ENCODE peak calls at places on chromosomes 1 and 21, in seven cellular contexts. One of them, this sample, is unnamed.

GRCh38 chr1:17213433-17214148 is 8.7 kb downstream of the PADI1 start:
- DNase-seq in DMS153: peak; percentile 7
- DNase-seq in hepatocyte: no peak
- DNase-seq in endothelial cell: no peak
- DNase-seq in GM10248: no peak
- DNase-seq in left ventricle myocardium inferior: no peak
- DNase-seq in NCI-H2081: no peak
- DNase-seq in this sample: no peak

GRCh38 chr1:170067253-170067819 is 7.2 kb downstream of the KIFAP3 start:
- DNase-seq in DMS153: no peak
- DNase-seq in hepatocyte: no peak
- DNase-seq in endothelial cell: peak; percentile 11
- DNase-seq in GM10248: peak; percentile 7
- DNase-seq in left ventricle myocardium inferior: no peak
- DNase-seq in NCI-H2081: no peak
- DNase-seq in this sample: no peak

GRCh38 chr1:162548170-162548569 is 13.4 kb upstream of the UAP1 start:
- DNase-seq in DMS153: no peak
- DNase-seq in hepatocyte: peak; percentile 34
- DNase-seq in endothelial cell: no peak
- DNase-seq in GM10248: no peak
- DNase-seq in left ventricle myocardium inferior: peak; percentile 36
- DNase-seq in NCI-H2081: no peak
- DNase-seq in this sample: no peak

GRCh38 chr1:9280015-9280860 is 12.5 kb upstream of the SPSB1 start:
- DNase-seq in DMS153: peak; percentile 5
- DNase-seq in hepatocyte: peak; percentile 86
- DNase-seq in endothelial cell: no peak
- DNase-seq in GM10248: peak; percentile 59
- DNase-seq in left ventricle myocardium inferior: no peak
- DNase-seq in NCI-H2081: no peak
- DNase-seq in this sample: peak; percentile 57

GRCh38 chr1:208381481-208381880 is 137.3 kb upstream of the PLXNA2 start:
- DNase-seq in DMS153: no peak
- DNase-seq in hepatocyte: no peak
- DNase-seq in endothelial cell: peak; percentile 6
- DNase-seq in GM10248: no peak
- DNase-seq in left ventricle myocardium inferior: no peak
- DNase-seq in NCI-H2081: no peak
- DNase-seq in this sample: no peak

GRCh38 chr1:246364415-246364941 is 142.6 kb downstream of the SMYD3 start:
- DNase-seq in DMS153: peak; percentile 18
- DNase-seq in hepatocyte: no peak
- DNase-seq in endothelial cell: no peak
- DNase-seq in GM10248: peak; percentile 45
- DNase-seq in left ventricle myocardium inferior: no peak
- DNase-seq in NCI-H2081: no peak
- DNase-seq in this sample: peak; percentile 9

GRCh38 chr1:47424336-47424982 is 8.4 kb downstream of the FOXE3 start:
- DNase-seq in DMS153: peak; percentile 60
- DNase-seq in hepatocyte: peak; percentile 66
- DNase-seq in endothelial cell: peak; percentile 65
- DNase-seq in GM10248: no peak
- DNase-seq in left ventricle myocardium inferior: no peak
- DNase-seq in NCI-H2081: peak; percentile 69
- DNase-seq in this sample: no peak

GRCh38 chr1:204081156-204081790 is 8.4 kb downstream of the SOX13 start:
- DNase-seq in DMS153: no peak
- DNase-seq in hepatocyte: no peak
- DNase-seq in endothelial cell: no peak
- DNase-seq in GM10248: no peak
- DNase-seq in left ventricle myocardium inferior: no peak
- DNase-seq in NCI-H2081: no peak
- DNase-seq in this sample: no peak

GRCh38 chr1:169360415-169360814 is 7.2 kb downstream of the NME7 start:
- DNase-seq in DMS153: no peak
- DNase-seq in hepatocyte: no peak
- DNase-seq in endothelial cell: no peak
- DNase-seq in GM10248: no peak
- DNase-seq in left ventricle myocardium inferior: no peak
- DNase-seq in NCI-H2081: no peak
- DNase-seq in this sample: no peak

GRCh38 chr21:46250146-46250725 is 21.7 kb upstream of the LSS start:
- DNase-seq in DMS153: no peak
- DNase-seq in hepatocyte: no peak
- DNase-seq in endothelial cell: no peak
- DNase-seq in GM10248: no peak
- DNase-seq in left ventricle myocardium inferior: no peak
- DNase-seq in NCI-H2081: no peak
- DNase-seq in this sample: no peak